ENCODE peak calls at places on chromosomes 4 and X, in four cellular contexts. N is PC-9; W is CD4-positive, alpha-beta memory T cell; Q is CD8-positive, alpha-beta T cell. L is an unnamed sample. For H3K4me1, the result is how much of the 10 kb centered on the place peaks cover.

GRCh38 chrX:74080165-74080564 is 223.8 kb upstream of the ZCCHC13 start:
- DNase-seq in N (no peak), W (no peak), Q (no peak), L (no peak)

GRCh38 chr4:101835121-101835904 is 44.8 kb downstream of the BANK1 start:
- DNase-seq in N (peak), W (no peak), Q (no peak), L (no peak)

GRCh38 chr4:147378780-147379179 is 102.1 kb upstream of the EDNRA start:
- DNase-seq in N (peak), W (no peak), Q (no peak), L (no peak)

GRCh38 chrX:119398974-119399771 is at the start of gene SLC25A43:
- DNase-seq in N (no peak), W (peak), Q (peak), L (peak)

GRCh38 chr4:177964693-177965168 is 522.5 kb upstream of the AGA start:
- DNase-seq in N (no peak), W (no peak), Q (no peak), L (no peak)

GRCh38 chr4:105022811-105023667 is 123.6 kb upstream of the TET2 start:
- DNase-seq in N (no peak), W (no peak), Q (no peak), L (no peak)

GRCh38 chr4:78517050-78517652 is 34.4 kb upstream of the ANXA3 start:
- DNase-seq in N (no peak), W (no peak), Q (no peak), L (peak)

GRCh38 chrX:136878423-136878822 is 2.1 kb downstream of the RBMX start:
- DNase-seq in N (no peak), W (no peak), Q (no peak), L (no peak)

DNA sequence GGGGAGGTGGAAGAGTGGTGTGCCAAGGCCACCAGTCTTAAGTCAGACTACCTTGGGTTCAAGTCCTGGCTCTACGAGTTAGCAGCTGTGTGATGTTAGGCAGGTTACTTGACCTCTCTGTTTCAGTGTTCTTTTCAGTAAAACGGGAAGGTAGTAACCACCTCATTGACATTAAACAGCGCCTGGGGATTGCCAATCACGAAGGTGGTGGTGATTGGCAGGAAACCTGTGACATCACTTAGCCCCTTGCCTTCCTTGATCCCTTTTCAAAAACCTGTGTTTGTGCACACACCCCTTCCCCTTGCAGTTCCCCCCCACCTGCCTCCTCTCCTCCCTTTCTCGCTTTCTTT is 7.6 kb downstream of the KLF3 start:
- DNase-seq in N (no peak), W (no peak), Q (no peak), L (no peak)
- H3K4me1 ChIP-seq in N (half or more), W (half or more), Q (half or more), L (half or more)

GRCh38 chr4:30094866-30095265 is 625.3 kb upstream of the PCDH7 start:
- DNase-seq in N (no peak), W (no peak), Q (no peak), L (no peak)
- H3K4me1 ChIP-seq in N (under half), W (under half), Q (under half), L (under half)

DNA sequence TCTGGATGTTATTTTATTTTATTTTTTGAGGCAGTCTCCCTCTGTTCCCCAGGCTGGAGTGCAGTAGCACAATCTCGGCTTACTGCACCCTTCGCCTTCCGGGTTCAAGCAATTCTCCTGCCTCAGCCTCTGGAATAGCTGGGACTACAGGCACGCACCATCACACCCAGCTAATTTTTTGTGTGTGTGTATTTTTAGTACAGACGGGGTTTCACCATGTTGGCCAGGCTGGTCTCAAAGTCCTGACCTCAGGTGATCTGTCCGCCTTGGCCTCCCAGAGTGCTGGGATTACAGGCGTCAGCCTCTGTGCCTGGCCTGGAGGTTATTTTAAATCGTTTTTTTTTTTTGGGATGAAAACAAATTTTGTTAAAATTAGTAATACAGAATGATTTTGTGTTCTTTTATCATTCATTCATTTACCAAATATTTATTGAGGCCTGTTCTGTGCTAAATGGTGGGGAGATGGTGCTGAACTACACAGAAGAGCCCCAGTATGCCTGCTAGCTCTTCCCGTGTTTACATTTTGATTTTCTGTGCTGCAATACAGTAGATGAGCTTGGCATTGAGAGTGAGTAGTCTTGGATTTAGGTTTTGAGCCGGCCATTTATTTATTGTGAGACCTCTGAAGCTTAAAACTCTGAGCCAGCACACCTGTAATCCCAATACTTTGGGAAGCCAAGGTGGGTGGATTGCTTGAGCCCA is 22.7 kb downstream of the ADD1 start:
- DNase-seq in N (no peak), W (no peak), Q (no peak), L (no peak)
- H3K4me1 ChIP-seq in N (under half), W (half or more), Q (under half), L (under half)

DNA sequence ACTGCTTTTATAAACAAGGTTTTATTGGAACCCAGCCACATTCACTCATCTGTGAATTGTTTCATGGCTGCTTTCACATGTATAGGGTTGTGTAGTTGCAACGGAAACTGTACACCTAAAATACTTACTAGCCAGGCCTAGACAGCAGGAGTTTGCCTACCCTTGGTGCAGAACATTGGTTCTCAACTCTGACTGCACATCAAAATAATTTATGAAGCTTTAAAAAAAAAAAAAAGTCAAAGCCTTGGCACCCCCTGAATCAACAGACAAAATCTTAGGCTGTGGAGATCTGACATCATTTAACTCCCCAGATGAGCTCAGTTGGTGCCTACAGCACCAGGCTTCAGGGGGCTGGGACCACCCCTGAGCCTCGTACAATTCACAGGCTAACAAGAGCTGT is 27.7 kb downstream of the ADGRA3 start:
- DNase-seq in N (no peak), W (no peak), Q (no peak), L (no peak)
- H3K4me1 ChIP-seq in N (under half), W (under half), Q (under half), L (under half)

DNA sequence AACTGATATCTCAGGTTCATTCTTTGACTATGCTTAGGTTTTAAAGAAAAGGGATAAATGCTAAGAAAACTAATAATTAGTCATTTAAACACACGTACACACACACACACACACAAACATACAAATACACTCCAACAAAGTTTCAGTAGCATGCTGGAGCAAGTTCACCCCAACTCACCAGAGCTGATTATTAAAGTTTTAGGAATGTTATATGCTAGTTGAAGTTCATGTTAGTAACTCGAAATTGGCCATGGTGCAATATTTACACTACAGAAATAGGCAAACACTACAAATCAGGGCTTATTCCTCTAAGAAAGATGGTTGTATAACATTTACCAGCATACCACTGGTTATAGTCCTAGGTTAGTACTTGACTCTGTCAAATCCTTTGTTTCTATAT is 384.0 kb upstream of the DIPK2B start:
- DNase-seq in N (no peak), W (no peak), Q (no peak), L (no peak)
- H3K4me1 ChIP-seq in N (under half), W (under half), Q (under half), L (under half)

DNA sequence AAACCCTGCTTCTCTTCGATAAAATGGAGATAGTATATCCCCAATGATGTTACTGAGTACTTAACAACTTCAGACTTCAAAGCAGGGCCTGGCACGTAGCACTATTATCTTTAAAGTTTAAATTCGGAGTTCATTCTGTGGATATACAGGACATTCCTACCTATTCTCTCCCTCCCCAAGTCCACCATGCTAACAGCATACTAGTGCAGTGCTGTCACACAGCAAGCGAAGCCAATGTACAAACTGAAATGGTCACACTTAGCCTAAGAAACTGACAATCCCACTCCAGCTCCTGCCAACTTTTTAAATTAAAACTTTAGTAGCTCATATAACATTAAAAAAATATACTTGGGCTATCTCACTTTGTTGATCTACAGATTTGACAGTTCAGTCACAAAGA is 1.2 kb upstream of the DNAJB14 start:
- DNase-seq in N (no peak), W (no peak), Q (no peak), L (no peak)
- H3K4me1 ChIP-seq in N (under half), W (half or more), Q (half or more), L (under half)

DNA sequence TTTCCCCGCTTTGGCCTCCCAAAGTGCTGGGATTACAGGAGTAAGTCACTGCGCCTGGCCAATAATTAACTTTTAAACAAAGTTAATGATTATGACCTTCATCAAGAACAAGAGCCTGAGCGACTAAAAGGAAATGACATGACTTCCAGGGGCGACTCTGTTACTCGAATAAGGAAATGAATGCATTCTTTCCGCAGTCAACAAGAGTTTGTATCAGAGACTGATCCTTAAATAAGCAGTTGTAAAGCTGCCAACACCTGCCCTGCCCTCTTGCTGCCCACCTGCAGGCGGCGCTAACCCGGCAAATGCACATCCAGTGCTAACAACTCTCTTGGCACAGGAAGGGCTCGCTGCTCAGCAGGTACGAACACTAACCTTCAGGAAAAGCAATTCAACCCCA is 27.3 kb downstream of the WDR1 start:
- DNase-seq in N (no peak), W (no peak), Q (no peak), L (no peak)
- H3K4me1 ChIP-seq in N (under half), W (under half), Q (under half), L (under half)

L was measured in MM.1S.